ENCODE peak calls at places on chromosomes 13 and 19, in six cellular contexts. R, F, S, Q, T and X are unnamed samples.

GRCh38 chr13:52983836-52984235 is 44.8 kb upstream of the OLFM4 start:
- DNase-seq in R (no peak), F (no peak), S (no peak), Q (no peak), T (no peak), X (no peak)

GRCh38 chr19:44113784-44114390 is 688 bp downstream of the ZNF225 start:
- DNase-seq in R (no peak), F (no peak), S (peak), Q (no peak), T (no peak), X (no peak)

GRCh38 chr13:108903613-108904012 is 274.2 kb downstream of the MYO16 start:
- DNase-seq in R (no peak), F (no peak), S (no peak), Q (no peak), T (no peak), X (no peak)

GRCh38 chr13:35854286-35854685 is 276.9 kb downstream of the DCLK1 start:
- DNase-seq in R (no peak), F (no peak), S (no peak), Q (no peak), T (no peak), X (no peak)

GRCh38 chr13:103031332-103031873 is 34.8 kb downstream of the SLC10A2 start:
- DNase-seq in R (no peak), F (no peak), S (no peak), Q (no peak), T (peak), X (no peak)

GRCh38 chr19:42030605-42031004 is 36.6 kb upstream of the ATP1A3 start:
- DNase-seq in R (no peak), F (no peak), S (no peak), Q (no peak), T (no peak), X (no peak)

GRCh38 chr19:11131471-11131870 is 24.1 kb downstream of the SPC24 start:
- DNase-seq in R (no peak), F (no peak), S (no peak), Q (no peak), T (no peak), X (no peak)

GRCh38 chr19:7934766-7935165 is 8.7 kb downstream of the TIMM44 start:
- DNase-seq in R (no peak), F (no peak), S (no peak), Q (no peak), T (no peak), X (no peak)

GRCh38 chr13:98474292-98474691 is 102.6 kb downstream of the STK24 start:
- DNase-seq in R (no peak), F (no peak), S (no peak), Q (no peak), T (no peak), X (no peak)

GRCh38 chr19:40714519-40715299 is 2.0 kb downstream of the COQ8B start:
- DNase-seq in R (peak), F (peak), S (peak), Q (peak), T (peak), X (peak)

GRCh38 chr13:80840313-80840976 is 499.5 kb upstream of the SPRY2 start:
- DNase-seq in R (no peak), F (no peak), S (peak), Q (no peak), T (peak), X (peak)

GRCh38 chr19:47581605-47582319 is 8.8 kb upstream of the ZNF541 start:
- DNase-seq in R (no peak), F (no peak), S (no peak), Q (no peak), T (no peak), X (no peak)

GRCh38 chr19:13116282-13117175 is at the start of gene TRMT1:
- DNase-seq in R (peak), F (peak), S (peak), Q (peak), T (peak), X (peak)

GRCh38 chr13:76872686-76873085 is 13.5 kb downstream of the KCTD12 start:
- DNase-seq in R (no peak), F (no peak), S (no peak), Q (no peak), T (no peak), X (no peak)

DNA sequence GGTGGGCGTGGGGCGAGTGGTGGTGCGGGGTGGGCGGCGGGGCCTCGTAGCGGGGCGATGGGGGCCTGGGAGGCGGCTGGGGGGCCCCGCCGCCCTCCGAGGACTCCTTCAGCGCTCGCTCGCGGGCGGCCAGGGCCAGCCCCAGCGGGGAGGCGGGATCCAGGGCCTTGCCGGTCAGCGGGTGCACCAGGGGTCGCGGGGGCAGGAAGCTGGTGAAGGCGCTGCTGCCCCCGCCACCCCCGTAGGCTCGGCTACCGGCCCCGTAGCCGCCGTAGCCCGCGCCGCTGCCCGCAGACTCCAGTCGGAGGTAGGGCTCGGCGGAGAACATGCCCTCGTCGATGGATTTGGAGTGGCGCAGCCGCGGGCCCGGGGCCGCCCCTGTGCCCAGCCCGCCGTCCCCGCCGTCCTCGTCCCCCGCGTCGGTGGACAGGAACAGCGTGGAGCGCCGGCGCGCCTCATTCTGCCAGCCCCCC is 18.6 kb downstream of the C19orf81 start:
- DNase-seq in R (no peak), F (no peak), S (no peak), Q (no peak), T (peak), X (no peak)
- H3K4me3 ChIP-seq in R (no peak), F (no peak), S (no peak), Q (no peak), T (no peak), X (no peak)

GRCh38 chr13:106530209-106530906 is 5.1 kb downstream of the EFNB2 start:
- DNase-seq in R (no peak), F (no peak), S (no peak), Q (no peak), T (peak), X (no peak)
- H3K4me3 ChIP-seq in R (no peak), F (no peak), S (peak), Q (no peak), T (peak), X (peak)

GRCh38 chr19:2722541-2723344 is 1.6 kb upstream of the DIRAS1 start:
- DNase-seq in R (no peak), F (no peak), S (no peak), Q (no peak), T (peak), X (peak)
- H3K4me3 ChIP-seq in R (no peak), F (no peak), S (no peak), Q (no peak), T (no peak), X (no peak)

DNA sequence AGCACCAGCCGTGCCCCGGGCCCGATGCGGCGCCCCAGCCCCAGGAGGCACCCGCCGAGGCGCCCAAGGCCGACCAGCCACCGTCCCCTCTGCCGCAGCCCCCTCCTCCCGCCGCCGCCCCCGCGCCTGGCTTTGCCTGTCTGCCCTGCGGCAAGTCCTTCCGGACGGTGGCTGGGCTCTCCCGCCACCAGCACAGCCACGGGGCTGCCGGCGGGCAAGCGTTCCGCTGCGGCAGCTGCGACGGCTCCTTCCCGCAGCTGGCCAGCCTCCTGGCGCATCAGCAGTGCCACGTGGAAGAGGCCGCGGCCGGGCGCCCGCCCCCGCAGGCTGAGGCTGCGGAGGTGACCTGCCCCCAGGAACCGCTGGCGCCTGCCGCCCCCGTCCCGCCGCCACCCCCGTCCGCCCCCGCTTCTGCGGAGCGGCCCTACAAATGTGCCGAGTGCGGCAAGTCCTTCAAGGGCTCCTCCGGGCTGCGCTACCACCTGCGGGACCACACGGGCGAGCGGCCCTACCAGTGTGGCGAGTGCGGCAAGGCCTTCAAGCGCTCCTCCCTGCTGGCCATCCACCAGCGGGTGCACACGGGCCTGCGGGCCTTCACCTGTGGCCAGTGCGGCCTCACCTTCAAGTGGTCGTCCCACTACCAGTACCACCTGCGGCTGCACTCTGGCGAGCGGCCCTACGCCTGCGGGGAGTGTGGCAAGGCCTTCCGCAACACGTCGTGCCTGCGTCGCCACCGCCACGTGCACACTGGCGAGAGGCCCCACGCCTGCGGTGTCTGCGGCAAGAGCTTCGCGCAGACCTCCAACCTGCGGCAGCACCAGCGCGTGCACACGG is 2.6 kb upstream of the NAT14 start:
- DNase-seq in R (no peak), F (no peak), S (no peak), Q (no peak), T (no peak), X (no peak)
- H3K4me3 ChIP-seq in R (no peak), F (no peak), S (no peak), Q (no peak), T (no peak), X (no peak)

DNA sequence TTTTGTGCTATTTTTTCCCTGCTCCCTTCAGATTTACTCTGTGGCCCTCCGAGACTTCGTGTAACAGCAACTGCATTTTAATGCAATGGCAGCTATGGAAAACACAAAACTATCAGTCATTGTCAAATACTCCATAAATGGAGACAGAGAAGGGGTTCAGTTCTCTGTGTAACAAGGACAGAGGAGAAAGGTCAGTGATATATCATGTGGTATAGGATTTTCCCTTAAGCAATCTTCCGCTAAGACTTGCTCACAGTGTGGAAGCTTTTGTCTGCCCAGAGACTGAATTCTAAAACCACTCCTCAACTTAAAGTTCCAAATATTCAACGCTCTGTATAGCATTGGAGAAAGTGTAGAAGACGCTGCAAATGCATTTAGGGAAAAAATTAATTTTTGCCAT is 111.3 kb upstream of the EDNRB start:
- DNase-seq in R (no peak), F (no peak), S (no peak), Q (no peak), T (no peak), X (no peak)
- H3K4me3 ChIP-seq in R (no peak), F (no peak), S (no peak), Q (no peak), T (no peak), X (no peak)